ENCODE peak calls at places on chromosome 15, in five cellular contexts. One of them, this sample, is unnamed.

GRCh38 chr15:63601026-63601726 is 4.0 kb downstream of the FBXL22 start:
- DNase-seq in ovary: no peak
- DNase-seq in GM20000: peak; percentile 64
- DNase-seq in suprapubic skin: no peak
- DNase-seq in osteocyte: no peak
- DNase-seq in this sample: no peak

GRCh38 chr15:34815836-34816235 is 20.5 kb upstream of the ACTC1 start:
- DNase-seq in ovary: no peak
- DNase-seq in GM20000: no peak
- DNase-seq in suprapubic skin: no peak
- DNase-seq in osteocyte: no peak
- DNase-seq in this sample: no peak

GRCh38 chr15:29849716-29850115 is 27.4 kb upstream of the TJP1 start:
- DNase-seq in ovary: no peak
- DNase-seq in GM20000: no peak
- DNase-seq in suprapubic skin: no peak
- DNase-seq in osteocyte: no peak
- DNase-seq in this sample: no peak

GRCh38 chr15:66943456-66944095 is 121.8 kb upstream of the SMAD3 start:
- DNase-seq in ovary: no peak
- DNase-seq in GM20000: no peak
- DNase-seq in suprapubic skin: no peak
- DNase-seq in osteocyte: no peak
- DNase-seq in this sample: no peak

GRCh38 chr15:69060041-69060481 is 45.6 kb downstream of the NOX5 start:
- DNase-seq in ovary: no peak
- DNase-seq in GM20000: no peak
- DNase-seq in suprapubic skin: no peak
- DNase-seq in osteocyte: no peak
- DNase-seq in this sample: no peak

GRCh38 chr15:67863442-67863987 is 23.7 kb upstream of the RNU6-1 start:
- DNase-seq in ovary: peak; percentile 85
- DNase-seq in GM20000: peak; percentile 82
- DNase-seq in suprapubic skin: peak; percentile 86
- DNase-seq in osteocyte: peak; percentile 91
- DNase-seq in this sample: peak; percentile 86

GRCh38 chr15:96309143-96309542 is 21.4 kb upstream of the NR2F2 start:
- DNase-seq in ovary: no peak
- DNase-seq in GM20000: no peak
- DNase-seq in suprapubic skin: no peak
- DNase-seq in osteocyte: no peak
- DNase-seq in this sample: no peak

GRCh38 chr15:87871738-87872315 is 384.7 kb downstream of the NTRK3 start:
- DNase-seq in ovary: no peak
- DNase-seq in GM20000: no peak
- DNase-seq in suprapubic skin: no peak
- DNase-seq in osteocyte: no peak
- DNase-seq in this sample: no peak

GRCh38 chr15:69979269-69979668 is 118.4 kb downstream of the TLE3 start:
- DNase-seq in ovary: no peak
- DNase-seq in GM20000: peak; percentile 78
- DNase-seq in suprapubic skin: no peak
- DNase-seq in osteocyte: no peak
- DNase-seq in this sample: no peak

GRCh38 chr15:57647791-57648130 is 56.1 kb downstream of the MYZAP start:
- DNase-seq in ovary: no peak
- DNase-seq in GM20000: no peak
- DNase-seq in suprapubic skin: no peak
- DNase-seq in osteocyte: no peak
- DNase-seq in this sample: no peak

GRCh38 chr15:50676799-50677483 is 9.7 kb downstream of the TRPM7 start:
- DNase-seq in ovary: no peak
- DNase-seq in GM20000: no peak
- DNase-seq in suprapubic skin: no peak
- DNase-seq in osteocyte: no peak
- DNase-seq in this sample: no peak

GRCh38 chr15:71288348-71288955 is 173.2 kb downstream of the THSD4 start:
- DNase-seq in ovary: no peak
- DNase-seq in GM20000: no peak
- DNase-seq in suprapubic skin: no peak
- DNase-seq in osteocyte: no peak
- DNase-seq in this sample: no peak

GRCh38 chr15:24823473-24823872 is 131.3 kb upstream of the SNRPN start:
- DNase-seq in ovary: no peak
- DNase-seq in GM20000: no peak
- DNase-seq in suprapubic skin: no peak
- DNase-seq in osteocyte: no peak
- DNase-seq in this sample: peak; percentile 72

GRCh38 chr15:67091073-67091965 is 25.9 kb downstream of the SMAD3 start:
- DNase-seq in ovary: peak; percentile 70
- DNase-seq in GM20000: peak; percentile 63
- DNase-seq in suprapubic skin: no peak
- DNase-seq in osteocyte: no peak
- DNase-seq in this sample: no peak

GRCh38 chr15:66565731-66566130 is at the start of gene LCTL:
- DNase-seq in ovary: no peak
- DNase-seq in GM20000: no peak
- DNase-seq in suprapubic skin: no peak
- DNase-seq in osteocyte: peak; percentile 81
- DNase-seq in this sample: no peak

GRCh38 chr15:78242128-78242527 is 7.8 kb upstream of the ACSBG1 start:
- DNase-seq in ovary: no peak
- DNase-seq in GM20000: no peak
- DNase-seq in suprapubic skin: no peak
- DNase-seq in osteocyte: no peak
- DNase-seq in this sample: no peak

GRCh38 chr15:78093242-78094020 is 1.1 kb downstream of the SH2D7 start:
- DNase-seq in ovary: peak; percentile 37
- DNase-seq in GM20000: no peak
- DNase-seq in suprapubic skin: no peak
- DNase-seq in osteocyte: no peak
- DNase-seq in this sample: no peak

GRCh38 chr15:56528136-56528535 is 63.2 kb upstream of the MNS1 start:
- DNase-seq in ovary: no peak
- DNase-seq in GM20000: no peak
- DNase-seq in suprapubic skin: no peak
- DNase-seq in osteocyte: no peak
- DNase-seq in this sample: no peak

GRCh38 chr15:38920966-38921365 is 356.4 kb upstream of the RASGRP1 start:
- DNase-seq in ovary: no peak
- DNase-seq in GM20000: no peak
- DNase-seq in suprapubic skin: no peak
- DNase-seq in osteocyte: no peak
- DNase-seq in this sample: no peak

GRCh38 chr15:38208779-38209178 is 43.9 kb upstream of the SPRED1 start:
- DNase-seq in ovary: no peak
- DNase-seq in GM20000: no peak
- DNase-seq in suprapubic skin: no peak
- DNase-seq in osteocyte: no peak
- DNase-seq in this sample: no peak

GRCh38 chr15:49238342-49238741 is 68.3 kb downstream of the GALK2 start:
- DNase-seq in ovary: peak; percentile 32
- DNase-seq in GM20000: no peak
- DNase-seq in suprapubic skin: no peak
- DNase-seq in osteocyte: no peak
- DNase-seq in this sample: no peak

GRCh38 chr15:55588070-55588817 is at the start of gene PYGO1:
- DNase-seq in ovary: peak; percentile 65
- DNase-seq in GM20000: peak; percentile 83
- DNase-seq in suprapubic skin: peak; percentile 85
- DNase-seq in osteocyte: peak; percentile 87
- DNase-seq in this sample: peak; percentile 85

GRCh38 chr15:38440353-38441129 is 13.4 kb upstream of the FAM98B start:
- DNase-seq in ovary: peak; percentile 34
- DNase-seq in GM20000: peak; percentile 56
- DNase-seq in suprapubic skin: no peak
- DNase-seq in osteocyte: no peak
- DNase-seq in this sample: no peak

GRCh38 chr15:87527416-87527815 is 729.1 kb downstream of the NTRK3 start:
- DNase-seq in ovary: no peak
- DNase-seq in GM20000: no peak
- DNase-seq in suprapubic skin: no peak
- DNase-seq in osteocyte: no peak
- DNase-seq in this sample: no peak

GRCh38 chr15:42133892-42134502 is 22.4 kb downstream of the PLA2G4F start:
- DNase-seq in ovary: no peak
- DNase-seq in GM20000: peak; percentile 61
- DNase-seq in suprapubic skin: peak; percentile 81
- DNase-seq in osteocyte: peak; percentile 84
- DNase-seq in this sample: no peak

GRCh38 chr15:99384992-99385669 is 133.8 kb downstream of the LRRC28 start:
- DNase-seq in ovary: no peak
- DNase-seq in GM20000: no peak
- DNase-seq in suprapubic skin: no peak
- DNase-seq in osteocyte: no peak
- DNase-seq in this sample: no peak
- TF ChIP-seq CTCF in ovary: no peak
- TF ChIP-seq CTCF in GM20000: no peak
- TF ChIP-seq CTCF in suprapubic skin: no peak
- TF ChIP-seq CTCF in osteocyte: no peak
- TF ChIP-seq CTCF in this sample: no peak

GRCh38 chr15:51888593-51889195 is 59.2 kb downstream of the TMOD3 start:
- DNase-seq in ovary: no peak
- DNase-seq in GM20000: peak; percentile 58
- DNase-seq in suprapubic skin: no peak
- DNase-seq in osteocyte: no peak
- DNase-seq in this sample: no peak
- TF ChIP-seq CTCF in ovary: peak; percentile 50
- TF ChIP-seq CTCF in GM20000: peak; percentile 43
- TF ChIP-seq CTCF in suprapubic skin: peak; percentile 58
- TF ChIP-seq CTCF in osteocyte: peak; percentile 76
- TF ChIP-seq CTCF in this sample: peak; percentile 86

GRCh38 chr15:31556494-31557150 is 230.0 kb downstream of the KLF13 start:
- DNase-seq in ovary: no peak
- DNase-seq in GM20000: no peak
- DNase-seq in suprapubic skin: no peak
- DNase-seq in osteocyte: no peak
- DNase-seq in this sample: no peak

GRCh38 chr15:31560643-31561042 is 234.0 kb downstream of the KLF13 start:
- DNase-seq in ovary: no peak
- DNase-seq in GM20000: no peak
- DNase-seq in suprapubic skin: no peak
- DNase-seq in osteocyte: no peak
- DNase-seq in this sample: no peak

GRCh38 chr15:31558840-31559239 is 232.2 kb downstream of the KLF13 start:
- DNase-seq in ovary: no peak
- DNase-seq in GM20000: no peak
- DNase-seq in suprapubic skin: no peak
- DNase-seq in osteocyte: no peak
- DNase-seq in this sample: no peak

GRCh38 chr15:31555022-31555421 is 228.4 kb downstream of the KLF13 start:
- DNase-seq in ovary: no peak
- DNase-seq in GM20000: no peak
- DNase-seq in suprapubic skin: no peak
- DNase-seq in osteocyte: no peak
- DNase-seq in this sample: no peak

GRCh38 chr15:31557899-31558298 is 231.3 kb downstream of the KLF13 start:
- DNase-seq in ovary: no peak
- DNase-seq in GM20000: no peak
- DNase-seq in suprapubic skin: no peak
- DNase-seq in osteocyte: no peak
- DNase-seq in this sample: no peak
- TF ChIP-seq CTCF in ovary: no peak
- TF ChIP-seq CTCF in GM20000: no peak
- TF ChIP-seq CTCF in suprapubic skin: no peak
- TF ChIP-seq CTCF in osteocyte: no peak
- TF ChIP-seq CTCF in this sample: no peak

GRCh38 chr15:47500823-47501222 is 216.5 kb upstream of the SEMA6D start:
- DNase-seq in ovary: no peak
- DNase-seq in GM20000: no peak
- DNase-seq in suprapubic skin: no peak
- DNase-seq in osteocyte: no peak
- DNase-seq in this sample: no peak

GRCh38 chr15:47496343-47497185 is 220.7 kb upstream of the SEMA6D start:
- DNase-seq in ovary: no peak
- DNase-seq in GM20000: no peak
- DNase-seq in suprapubic skin: no peak
- DNase-seq in osteocyte: no peak
- DNase-seq in this sample: no peak
- TF ChIP-seq CTCF in ovary: no peak
- TF ChIP-seq CTCF in GM20000: no peak
- TF ChIP-seq CTCF in suprapubic skin: no peak
- TF ChIP-seq CTCF in osteocyte: no peak
- TF ChIP-seq CTCF in this sample: peak; percentile 58

DNA sequence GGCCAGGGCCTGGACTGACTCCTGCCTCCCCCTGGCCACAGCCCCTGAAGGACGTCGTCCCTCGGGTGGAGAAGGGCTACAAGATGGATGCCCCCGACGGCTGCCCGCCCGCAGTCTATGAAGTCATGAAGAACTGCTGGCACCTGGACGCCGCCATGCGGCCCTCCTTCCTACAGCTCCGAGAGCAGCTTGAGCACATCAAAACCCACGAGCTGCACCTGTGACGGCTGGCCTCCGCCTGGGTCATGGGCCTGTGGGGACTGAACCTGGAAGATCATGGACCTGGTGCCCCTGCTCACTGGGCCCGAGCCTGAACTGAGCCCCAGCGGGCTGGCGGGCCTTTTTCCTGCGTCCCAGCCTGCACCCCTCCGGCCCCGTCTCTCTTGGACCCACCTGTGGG is 10.3 kb upstream of the LMAN1L start:
- DNase-seq in ovary: no peak
- DNase-seq in GM20000: no peak
- DNase-seq in suprapubic skin: no peak
- DNase-seq in osteocyte: no peak
- DNase-seq in this sample: no peak
- TF ChIP-seq CTCF in ovary: no peak
- TF ChIP-seq CTCF in GM20000: no peak
- TF ChIP-seq CTCF in suprapubic skin: no peak
- TF ChIP-seq CTCF in osteocyte: no peak
- TF ChIP-seq CTCF in this sample: no peak

GRCh38 chr15:92079047-92079446 is 225.5 kb downstream of the SLCO3A1 start:
- DNase-seq in ovary: no peak
- DNase-seq in GM20000: no peak
- DNase-seq in suprapubic skin: no peak
- DNase-seq in osteocyte: no peak
- DNase-seq in this sample: no peak
- TF ChIP-seq CTCF in ovary: no peak
- TF ChIP-seq CTCF in GM20000: no peak
- TF ChIP-seq CTCF in suprapubic skin: no peak
- TF ChIP-seq CTCF in osteocyte: peak; percentile 34
- TF ChIP-seq CTCF in this sample: peak; percentile 58

This sample was measured in type B pancreatic cell.